ENCODE peak calls at places on chromosome 17, in four cellular contexts. E is kidney epithelial cell, W is SK-N-SH, C is psoas muscle. N is an unnamed sample.
A peak's percentile ranks its signal among the peaks of the same experiment; 100 is the strongest.

GRCh38 chr17:7403043-7403901 is 625 bp downstream of the TMEM256 start:
- DNase-seq in E (no peak), W (peak; percentile 86), C (peak; percentile 83), N (peak; percentile 83)

GRCh38 chr17:39485555-39485954 is 24.3 kb downstream of the CDK12 start:
- DNase-seq in E (peak; percentile 92), W (no peak), C (no peak), N (no peak)

GRCh38 chr17:9217151-9218067 is 196.1 kb downstream of the NTN1 start:
- DNase-seq in E (no peak), W (peak; percentile 63), C (no peak), N (no peak)

GRCh38 chr17:74085434-74085833 is 118.0 kb upstream of the RPL38 start:
- DNase-seq in E (no peak), W (no peak), C (no peak), N (no peak)

GRCh38 chr17:56599093-56599492 is 5.6 kb downstream of the NOG start:
- DNase-seq in E (no peak), W (no peak), C (no peak), N (no peak)

GRCh38 chr17:57459286-57459915 is 203.1 kb downstream of the MSI2 start:
- DNase-seq in E (no peak), W (no peak), C (no peak), N (no peak)

GRCh38 chr17:9768381-9768934 is 22.9 kb downstream of the DHRS7C start:
- DNase-seq in E (no peak), W (peak; percentile 45), C (no peak), N (no peak)

GRCh38 chr17:60372790-60373483 is 19.0 kb downstream of the USP32 start:
- DNase-seq in E (peak; percentile 68), W (no peak), C (no peak), N (no peak)

GRCh38 chr17:46950997-46951621 is 27.9 kb downstream of the RPRML start:
- DNase-seq in E (no peak), W (no peak), C (peak; percentile 35), N (no peak)

GRCh38 chr17:49498037-49498615 is 3.0 kb downstream of the NGFR start:
- DNase-seq in E (no peak), W (peak; percentile 60), C (no peak), N (no peak)

GRCh38 chr17:4241535-4241934 is 22.2 kb downstream of the ANKFY1 start:
- DNase-seq in E (no peak), W (no peak), C (no peak), N (no peak)

GRCh38 chr17:48483471-48484131 is 47.2 kb downstream of the HOXB1 start:
- DNase-seq in E (peak; percentile 99), W (no peak), C (no peak), N (no peak)

GRCh38 chr17:40548982-40549680 is 16.1 kb downstream of the CCR7 start:
- DNase-seq in E (peak; percentile 37), W (peak; percentile 47), C (peak; percentile 78), N (peak; percentile 88)

GRCh38 chr17:62675260-62675659 is 47.8 kb downstream of the MRC2 start:
- DNase-seq in E (no peak), W (no peak), C (peak; percentile 84), N (peak; percentile 35)

DNA sequence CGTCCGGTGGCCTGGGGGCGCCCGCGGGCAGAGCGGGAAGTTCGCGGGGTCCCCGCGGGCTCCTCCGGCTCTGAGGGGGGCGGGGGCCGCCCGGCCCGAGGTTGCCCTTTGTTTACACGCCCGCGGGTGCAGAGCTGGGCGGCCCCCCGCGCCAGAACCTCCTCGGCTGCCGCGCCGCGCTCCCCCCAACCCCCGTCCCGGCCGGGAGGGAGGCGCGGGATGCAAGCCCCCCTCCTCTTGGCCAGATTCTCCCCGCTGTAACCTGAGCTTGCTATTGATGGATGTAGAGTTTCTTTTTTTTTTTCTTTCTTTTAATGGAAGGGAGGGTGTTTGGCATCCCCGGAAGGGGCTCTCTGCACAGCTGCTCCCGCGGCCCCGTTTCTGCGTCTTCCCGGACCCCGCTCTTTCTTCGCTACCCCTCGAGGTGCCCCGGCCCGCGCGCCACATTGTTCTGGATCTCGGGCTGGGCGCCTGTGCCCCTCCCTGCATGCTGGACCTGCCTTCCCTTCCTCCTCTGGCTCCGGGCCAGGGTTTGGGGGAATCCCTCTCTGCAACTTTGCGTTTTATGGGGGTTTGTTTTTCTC is 648 bp downstream of the CBX2 start:
- DNase-seq in E (no peak), W (peak; percentile 87), C (no peak), N (peak; percentile 64)
- TF ChIP-seq CTCF in E (no peak), W (no peak), C (no peak), N (no peak)

GRCh38 chr17:30894236-30894635 is 11.8 kb downstream of the TEFM start:
- DNase-seq in E (no peak), W (no peak), C (no peak), N (no peak)
- H3K36me3 ChIP-seq in E (no peaks in the 10 kb centered on the region), W (peaks cover 13% of the 10 kb centered on the region), C (no peaks in the 10 kb centered on the region), N (peaks cover 3% of the 10 kb centered on the region)

GRCh38 chr17:29138991-29139682 is 41.1 kb downstream of the MYO18A start:
- DNase-seq in E (no peak), W (no peak), C (peak; percentile 87), N (peak; percentile 79)
- H3K4me3 ChIP-seq in E (no peak overlapping the region), W (no peak overlapping the region), C (peak overlapping the region; percentile 78), N (peak overlapping the region; percentile 17)

GRCh38 chr17:77528516-77529327 is 388.0 kb downstream of the SEC14L1 start:
- DNase-seq in E (no peak), W (peak; percentile 95), C (peak; percentile 46), N (no peak)
- TF ChIP-seq CTCF in E (peak; percentile 25), W (no peak), C (no peak), N (no peak)

DNA sequence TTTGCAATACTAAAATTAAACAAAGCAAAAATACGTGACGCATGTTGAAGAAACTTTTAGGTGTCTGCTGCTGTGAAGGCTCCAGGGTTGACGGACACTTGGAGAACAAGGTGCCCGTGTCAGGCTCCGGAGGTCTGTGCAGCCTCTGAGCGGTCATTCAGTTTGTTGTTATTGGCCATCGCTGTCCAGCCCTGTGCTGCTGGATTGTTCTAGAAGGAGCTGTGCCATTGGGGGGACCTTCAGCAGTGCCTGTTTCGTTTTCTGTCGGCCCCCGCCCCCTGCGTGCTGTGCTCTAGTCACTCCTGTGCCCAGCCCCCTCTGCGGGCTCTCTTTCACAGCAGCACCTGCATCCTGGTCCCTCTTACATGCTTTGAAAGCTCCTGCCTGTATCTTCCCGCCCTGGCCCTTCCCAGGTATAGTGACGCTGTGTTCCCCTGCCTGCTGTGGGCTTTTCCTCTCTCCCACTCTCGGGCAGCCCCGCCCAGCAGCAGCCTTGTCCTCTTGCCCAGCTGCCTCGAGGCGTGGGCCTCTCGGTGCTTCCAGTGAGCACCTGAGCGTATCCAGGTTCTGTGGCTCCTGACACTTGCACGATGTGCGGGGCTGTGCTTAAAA is 50.7 kb downstream of the RNF213 start:
- DNase-seq in E (no peak), W (no peak), C (no peak), N (no peak)
- H3K36me3 ChIP-seq in E (peaks cover 2% of the 10 kb centered on the region), W (peaks cover 37% of the 10 kb centered on the region), C (peaks cover 9% of the 10 kb centered on the region), N (peaks cover 68% of the 10 kb centered on the region)

GRCh38 chr17:77869041-77869595 is 89.4 kb upstream of the TNRC6C start:
- DNase-seq in E (no peak), W (no peak), C (no peak), N (peak; percentile 46)
- H3K4me3 ChIP-seq in E (no peak overlapping the region), W (no peak overlapping the region), C (no peak overlapping the region), N (no peak overlapping the region)

DNA sequence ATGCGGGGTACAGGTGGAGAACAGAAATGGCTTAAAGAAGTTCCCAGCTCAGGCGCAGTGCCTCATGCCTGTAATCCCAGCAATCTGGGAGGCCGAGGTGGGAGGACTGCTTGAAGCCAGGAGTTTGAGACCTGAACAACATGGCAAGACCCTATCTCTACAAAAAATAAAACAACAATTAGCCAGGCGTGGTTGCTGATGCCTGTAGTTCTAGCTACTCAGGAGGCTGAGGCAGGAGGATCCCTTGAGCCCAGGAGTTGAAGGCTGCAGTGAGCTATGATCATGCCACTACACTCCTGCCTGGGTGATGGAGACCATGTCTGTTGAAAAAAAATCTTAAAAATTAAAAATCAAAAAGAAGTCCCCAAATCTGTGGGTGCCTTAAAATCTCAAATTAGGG is 228.3 kb upstream of the WSB1 start:
- DNase-seq in E (no peak), W (no peak), C (no peak), N (no peak)
- TF ChIP-seq CTCF in E (no peak), W (no peak), C (no peak), N (no peak)

GRCh38 chr17:82053556-82054263 is 2.0 kb downstream of the GPS1 start:
- DNase-seq in E (no peak), W (no peak), C (peak; percentile 53), N (no peak)

GRCh38 chr17:82050761-82051641 is 610 bp downstream of the RFNG start:
- DNase-seq in E (no peak), W (peak; percentile 90), C (peak; percentile 51), N (peak; percentile 60)

GRCh38 chr17:82051776-82052637 is at the start of the genes GPS1 and RFNG:
- DNase-seq in E (peak; percentile 25), W (peak; percentile 99), C (peak; percentile 88), N (peak; percentile 83)

GRCh38 chr17:82053130-82053529 is 1.4 kb downstream of the GPS1 start:
- DNase-seq in E (no peak), W (no peak), C (no peak), N (no peak)

DNA sequence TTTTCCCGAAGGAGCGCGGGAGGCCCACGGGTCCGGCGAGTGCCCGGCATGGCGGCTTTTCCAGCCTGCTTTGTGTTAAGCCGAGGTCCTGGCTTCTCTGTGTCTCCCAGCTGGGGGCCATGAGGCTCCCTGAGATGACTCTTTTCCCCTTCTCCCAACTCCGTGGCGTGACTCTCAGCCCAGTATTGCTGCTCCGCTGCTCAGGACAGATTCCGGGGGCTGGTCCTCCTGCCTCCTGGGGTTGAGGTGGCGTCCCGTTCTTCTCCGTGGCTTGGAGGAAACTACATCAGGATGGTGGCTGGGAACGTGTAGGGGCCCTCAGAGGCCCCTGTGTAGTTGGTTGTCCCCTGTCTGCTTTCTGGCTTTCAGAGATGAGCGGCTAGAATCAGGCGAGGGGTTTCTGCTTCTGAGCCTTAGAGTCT is 951 bp downstream of the GPS1 start:
- DNase-seq in E (no peak), W (no peak), C (peak; percentile 44), N (no peak)
- H3K36me3 ChIP-seq in E (peaks cover 3% of the 10 kb centered on the region), W (peaks cover 70% of the 10 kb centered on the region), C (no peaks in the 10 kb centered on the region), N (peaks cover 32% of the 10 kb centered on the region)

DNA sequence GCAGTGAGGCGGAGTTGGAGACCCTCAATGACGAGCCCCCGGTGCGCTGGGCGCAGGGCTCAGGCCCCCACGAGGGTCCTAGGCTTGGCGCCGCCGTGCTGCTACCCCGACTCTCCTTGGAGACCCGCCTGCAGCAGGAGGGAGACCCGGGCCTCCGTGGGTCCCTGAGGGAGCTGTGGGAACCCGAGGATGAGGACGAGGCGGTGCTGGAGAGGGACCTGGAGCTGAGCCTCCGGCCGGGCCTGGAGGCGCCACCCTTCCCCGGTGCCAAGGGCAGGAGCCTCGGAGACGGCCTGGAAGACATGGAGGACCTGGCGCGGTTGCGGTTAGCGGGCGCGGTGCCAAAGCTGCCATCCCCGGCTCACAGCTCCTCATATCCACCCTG is 2.3 kb downstream of the MYO15B start:
- DNase-seq in E (no peak), W (no peak), C (no peak), N (peak; percentile 59)
- H3K4me3 ChIP-seq in E (no peak overlapping the region), W (peak overlapping the region; percentile 64), C (peak overlapping the region; percentile 76), N (peak overlapping the region; percentile 67)